ENCODE peak calls at places on chromosomes 11 and 22, in seven cellular contexts. F is GM12878, T is K562, J is SK-N-SH, N is H1, O is HCT116, E is HepG2. H is an unnamed sample.

GRCh38 chr22:25623310-25623734 is 58.8 kb downstream of the GRK3 start:
- DNase-seq in J (no peak), N (no peak), T (no peak), O (no peak), F (peak), E (no peak), H (no peak)

GRCh38 chr22:44309137-44309536 is 3.6 kb downstream of the SHISAL1 start:
- DNase-seq in T (no peak), E (no peak), O (peak), J (no peak), N (no peak), F (no peak), H (no peak)

GRCh38 chr11:119149371-119150275 is 771 bp downstream of the ABCG4 start:
- DNase-seq in O (no peak), F (no peak), T (no peak), N (no peak), E (no peak), J (peak), H (no peak)

GRCh38 chr11:31355131-31355530 is 14.4 kb downstream of the DCDC1 start:
- DNase-seq in O (no peak), N (no peak), F (no peak), J (no peak), E (no peak), T (no peak), H (no peak)

GRCh38 chr11:40029406-40029805 is 1430.0 kb downstream of the LRRC4C start:
- DNase-seq in T (no peak), N (no peak), E (no peak), O (no peak), F (no peak), J (no peak), H (peak)

GRCh38 chr11:7252683-7253213 is 1.0 kb downstream of the SYT9 start:
- DNase-seq in E (no peak), T (no peak), N (peak), J (no peak), F (no peak), O (no peak), H (no peak)

GRCh38 chr11:119907122-119907933 is 178.3 kb upstream of the NECTIN1 start:
- DNase-seq in J (peak), O (no peak), E (no peak), T (no peak), F (no peak), N (no peak), H (no peak)

GRCh38 chr11:93500759-93501158 is 42.4 kb downstream of the SMCO4 start:
- DNase-seq in E (no peak), N (no peak), F (no peak), J (no peak), O (no peak), T (no peak), H (no peak)

GRCh38 chr11:19980957-19981669 is 179.2 kb downstream of the DBX1 start:
- DNase-seq in O (no peak), N (no peak), T (peak), F (no peak), J (peak), E (peak), H (peak)

GRCh38 chr11:17219016-17219415 is 11.2 kb upstream of the PIK3C2A start:
- DNase-seq in J (no peak), F (no peak), O (no peak), N (no peak), T (no peak), E (no peak), H (no peak)

GRCh38 chr22:47124451-47124881 is 362.0 kb downstream of the TBC1D22A start:
- DNase-seq in N (no peak), T (no peak), O (no peak), E (no peak), F (no peak), J (no peak), H (no peak)

GRCh38 chr22:47123827-47124442 is 361.5 kb downstream of the TBC1D22A start:
- DNase-seq in E (no peak), J (no peak), T (no peak), F (no peak), N (no peak), O (no peak), H (no peak)

GRCh38 chr22:47121791-47122190 is 359.3 kb downstream of the TBC1D22A start:
- DNase-seq in O (no peak), N (no peak), J (no peak), T (no peak), E (no peak), F (no peak), H (no peak)

GRCh38 chr22:47123006-47123826 is 360.8 kb downstream of the TBC1D22A start:
- DNase-seq in T (no peak), N (no peak), E (no peak), J (no peak), F (no peak), O (no peak), H (no peak)

GRCh38 chr22:47122441-47123000 is 360.1 kb downstream of the TBC1D22A start:
- DNase-seq in E (no peak), F (no peak), J (no peak), O (no peak), N (no peak), T (no peak), H (no peak)
- TF ChIP-seq JUND in E (no peak), F (no peak), J (no peak), O (no peak), N (no peak), T (no peak), H (no peak)

DNA sequence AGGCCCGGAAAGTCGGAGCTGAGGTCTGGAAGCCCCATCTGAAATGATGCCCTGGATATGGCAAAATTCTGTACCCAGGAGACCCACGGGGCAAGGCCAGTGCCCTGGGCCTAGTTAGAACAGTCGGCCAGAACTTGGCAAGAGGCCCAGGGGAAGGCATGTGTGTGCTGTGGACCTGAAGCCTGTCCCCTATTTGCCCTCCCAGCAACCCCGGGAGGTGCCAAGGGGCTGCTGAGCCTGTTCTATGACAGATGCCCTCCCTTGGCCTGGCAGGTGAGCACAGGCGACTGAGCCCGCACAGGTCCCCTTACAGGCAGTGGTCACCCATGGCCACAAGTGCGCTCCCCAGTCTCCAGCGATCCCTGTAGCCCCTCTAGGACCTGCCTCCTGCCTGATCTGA is 51.7 kb downstream of the NAT10 start:
- DNase-seq in J (peak), O (no peak), F (no peak), N (no peak), T (no peak), E (no peak), H (no peak)
- TF ChIP-seq JUND in J (no peak), O (no peak), F (no peak), N (no peak), T (no peak), E (no peak), H (no peak)

DNA sequence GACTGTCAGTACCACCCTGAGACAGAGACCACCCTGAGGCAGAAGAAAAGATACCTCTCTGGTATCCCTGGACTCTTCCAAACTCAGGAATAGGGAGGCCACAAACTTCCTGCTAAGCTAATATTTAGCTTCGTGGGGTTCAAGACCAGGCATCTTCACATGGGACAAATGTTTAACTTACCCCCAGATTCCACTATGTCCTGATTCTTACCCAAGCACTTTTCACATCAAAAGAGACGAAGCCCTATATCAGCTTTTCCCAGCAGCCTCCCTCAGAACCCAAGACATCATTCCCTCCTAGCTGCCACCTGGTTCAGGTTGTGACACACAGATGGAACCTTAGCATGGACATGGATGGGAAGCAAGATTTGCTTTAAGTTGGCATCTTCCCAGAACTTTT is 32.1 kb downstream of the SMC1B start:
- DNase-seq in T (no peak), F (no peak), O (no peak), N (no peak), E (no peak), J (no peak), H (no peak)
- TF ChIP-seq JUND in T (no peak), F (no peak), O (no peak), N (no peak), E (no peak), J (no peak), H (no peak)

DNA sequence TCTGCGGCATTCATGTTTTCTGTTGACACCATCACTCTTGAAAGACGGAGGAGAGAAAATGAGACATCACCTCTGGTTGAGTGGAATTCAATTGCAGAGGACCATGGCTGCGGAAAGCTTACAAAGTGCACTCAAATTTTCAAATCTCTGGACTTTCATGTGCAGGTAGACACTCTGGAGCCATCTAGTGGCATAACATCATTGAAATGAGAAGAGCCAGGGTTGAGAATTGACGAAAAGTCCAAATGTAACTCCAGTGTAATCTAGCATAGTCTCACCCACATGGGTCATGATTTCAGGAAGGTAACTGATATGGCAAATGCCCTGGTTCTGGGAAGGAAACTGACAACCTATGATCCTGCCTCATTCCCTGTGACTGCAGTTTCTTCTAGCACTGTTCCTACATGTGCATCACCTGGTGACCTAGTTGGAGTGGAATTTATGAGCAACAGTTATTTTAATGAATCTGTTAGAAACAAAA is 687.8 kb downstream of the KCNA4 start:
- DNase-seq in T (no peak), E (peak), O (peak), F (no peak), N (no peak), J (peak), H (peak)
- TF ChIP-seq JUND in T (no peak), E (no peak), O (no peak), F (no peak), N (no peak), J (no peak), H (no peak)

GRCh38 chr22:31151872-31152271 is 8.1 kb upstream of the RNF185 start:
- DNase-seq in J (no peak), N (no peak), F (no peak), T (no peak), O (no peak), E (no peak), H (no peak)
- TF ChIP-seq JUND in J (no peak), N (no peak), F (no peak), T (no peak), O (no peak), E (no peak), H (no peak)

GRCh38 chr11:33982661-33983060 is 68.9 kb upstream of the CAPRIN1 start:
- DNase-seq in O (no peak), F (no peak), N (no peak), T (no peak), E (no peak), J (no peak), H (no peak)

GRCh38 chr11:33978376-33978775 is 73.2 kb upstream of the CAPRIN1 start:
- DNase-seq in N (no peak), J (no peak), T (no peak), E (no peak), F (no peak), O (no peak), H (no peak)

GRCh38 chr11:33984682-33985389 is 66.7 kb upstream of the CAPRIN1 start:
- DNase-seq in O (no peak), J (no peak), T (peak), N (no peak), E (no peak), F (no peak), H (peak)

GRCh38 chr11:33977676-33978075 is 73.9 kb upstream of the CAPRIN1 start:
- DNase-seq in T (no peak), N (no peak), J (no peak), F (no peak), E (no peak), O (no peak), H (no peak)

DNA sequence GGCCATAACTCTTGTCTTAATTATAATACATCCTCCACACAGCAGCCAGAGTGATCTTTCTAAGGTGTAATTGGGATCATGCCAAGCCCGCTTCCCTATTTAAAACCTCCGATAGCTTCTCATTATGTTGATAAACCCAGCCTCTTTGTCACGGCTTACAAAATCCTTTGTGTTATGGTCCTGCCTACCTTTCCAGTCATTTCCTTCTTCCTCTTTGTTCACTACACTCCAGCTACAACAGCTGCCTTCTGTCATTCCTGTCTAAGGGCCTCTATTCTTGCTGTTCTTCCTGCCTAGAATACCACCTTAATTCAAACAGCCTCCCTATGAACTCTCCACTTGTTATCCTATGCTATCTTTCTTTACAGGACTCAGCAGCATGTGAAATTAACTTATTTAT is 70.6 kb upstream of the CAPRIN1 start:
- DNase-seq in O (no peak), E (no peak), J (no peak), F (no peak), T (no peak), N (no peak), H (no peak)
- TF ChIP-seq JUND in O (no peak), E (no peak), J (no peak), F (no peak), T (no peak), N (no peak), H (no peak)

GRCh38 chr22:41638124-41638523 is 17.0 kb downstream of the XRCC6 start:
- DNase-seq in N (no peak), J (no peak), E (no peak), F (no peak), O (no peak), T (no peak), H (no peak)

GRCh38 chr22:41638748-41639147 is 17.7 kb downstream of the XRCC6 start:
- DNase-seq in F (no peak), E (no peak), O (no peak), T (no peak), J (no peak), N (no peak), H (no peak)

GRCh38 chr22:41641854-41642253 is 20.8 kb downstream of the XRCC6 start:
- DNase-seq in F (no peak), T (no peak), E (no peak), N (no peak), J (no peak), O (no peak), H (no peak)

GRCh38 chr22:41636467-41636866 is 15.4 kb downstream of the XRCC6 start:
- DNase-seq in T (no peak), F (no peak), E (no peak), J (no peak), N (no peak), O (no peak), H (no peak)
- TF ChIP-seq JUND in T (no peak), F (no peak), E (no peak), J (peak), N (no peak), O (no peak), H (no peak)

GRCh38 chr11:69860244-69860643 is 41.0 kb upstream of the FGF3 start:
- DNase-seq in O (no peak), T (no peak), J (no peak), F (no peak), E (no peak), N (no peak), H (no peak)

GRCh38 chr11:69861901-69862300 is 42.7 kb upstream of the FGF3 start:
- DNase-seq in T (no peak), N (no peak), J (no peak), F (no peak), O (no peak), E (no peak), H (no peak)

GRCh38 chr11:69860796-69861445 is 41.7 kb upstream of the FGF3 start:
- DNase-seq in E (no peak), T (no peak), F (no peak), J (no peak), N (no peak), O (no peak), H (no peak)

GRCh38 chr11:69862331-69862761 is 43.1 kb upstream of the FGF3 start:
- DNase-seq in O (no peak), F (no peak), N (no peak), T (no peak), J (no peak), E (no peak), H (no peak)

GRCh38 chr11:69859275-69859934 is 40.2 kb upstream of the FGF3 start:
- DNase-seq in J (no peak), F (no peak), T (peak), O (no peak), E (no peak), N (no peak), H (peak)
- TF ChIP-seq JUND in J (no peak), F (no peak), T (no peak), O (no peak), E (no peak), N (no peak), H (no peak)